ENCODE peak calls at places on chromosome 18, in five cellular contexts. N is CD4-positive, alpha-beta memory T cell; A is astrocyte; Z is AG09309; X is Caco-2. F is an unnamed sample.

GRCh38 chr18:78540636-78541400 is 438.8 kb upstream of the SALL3 start:
- DNase-seq in X (no peak), N (no peak), A (no peak), Z (no peak), F (no peak)

GRCh38 chr18:79510731-79511141 is 115.0 kb downstream of the NFATC1 start:
- DNase-seq in Z (no peak), A (no peak), N (no peak), X (no peak), F (no peak)

GRCh38 chr18:63689064-63689463 is 13.7 kb upstream of the SERPINB11 start:
- DNase-seq in A (no peak), N (no peak), X (no peak), Z (no peak), F (no peak)

GRCh38 chr18:36302676-36303075 is 5.2 kb downstream of the FHOD3 start:
- DNase-seq in X (no peak), A (peak), Z (no peak), N (no peak), F (no peak)

GRCh38 chr18:73662440-73662839 is 485.2 kb downstream of the FBXO15 start:
- DNase-seq in N (no peak), Z (no peak), X (no peak), A (no peak), F (no peak)

GRCh38 chr18:30527917-30528316 is 514.6 kb downstream of the DSC3 start:
- DNase-seq in N (no peak), A (no peak), Z (no peak), X (no peak), F (no peak)

GRCh38 chr18:56200381-56200831 is 438.0 kb downstream of the TXNL1 start:
- DNase-seq in X (no peak), Z (no peak), A (peak), N (no peak), F (no peak)

GRCh38 chr18:79208882-79209281 is 139.7 kb downstream of the ATP9B start:
- DNase-seq in X (no peak), A (no peak), N (no peak), Z (no peak), F (no peak)

GRCh38 chr18:67672142-67672541 is 155.6 kb upstream of the DSEL start:
- DNase-seq in Z (no peak), N (no peak), A (peak), X (no peak), F (no peak)

GRCh38 chr18:49849331-49850217 is 36.2 kb upstream of the ACAA2 start:
- DNase-seq in A (peak), X (peak), N (no peak), Z (peak), F (peak)

GRCh38 chr18:48161911-48162698 is 231.6 kb upstream of the SMAD2 start:
- DNase-seq in X (no peak), Z (no peak), A (no peak), N (no peak), F (no peak)

DNA sequence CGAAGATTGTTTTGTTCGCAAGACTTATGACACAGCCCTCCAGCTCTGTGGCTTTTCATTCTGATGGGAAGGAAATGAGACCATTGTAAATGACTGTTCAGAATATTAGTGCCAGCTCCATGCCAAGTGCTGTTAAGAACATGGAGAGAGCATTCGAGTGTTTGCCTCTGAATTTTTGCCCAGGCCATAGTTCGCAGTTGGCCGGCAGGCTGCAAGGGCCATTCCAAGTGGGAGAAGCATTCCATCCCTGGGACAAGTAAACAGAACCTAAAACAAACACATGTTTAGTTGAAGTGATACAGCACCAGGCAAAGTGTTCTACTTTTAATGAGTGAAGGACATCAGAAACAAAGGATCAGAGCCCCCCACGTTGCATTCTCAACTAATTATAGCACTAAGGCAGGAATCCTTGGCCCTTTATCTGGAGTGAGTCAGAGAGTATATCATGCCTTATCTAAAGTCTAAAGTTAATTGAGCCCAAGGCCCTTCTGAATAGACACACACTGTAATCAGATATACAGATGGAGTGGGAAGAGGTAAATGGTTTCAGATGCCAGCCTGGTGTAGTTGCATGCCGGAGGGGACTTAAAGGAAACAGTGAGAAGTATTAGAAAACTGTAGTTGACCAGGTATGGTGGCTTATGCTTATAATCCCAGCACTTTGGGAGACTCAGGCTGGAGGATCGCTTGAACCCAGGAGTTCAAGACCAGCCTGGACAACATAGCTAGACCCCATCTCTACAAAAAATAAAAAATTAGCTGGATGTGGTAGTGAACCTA is 53.3 kb downstream of the NEDD4L start:
- DNase-seq in A (peak), X (peak), Z (no peak), N (no peak), F (no peak)
- H3K4me3 ChIP-seq in A (no peak), X (no peak), Z (no peak), N (no peak), F (no peak)

DNA sequence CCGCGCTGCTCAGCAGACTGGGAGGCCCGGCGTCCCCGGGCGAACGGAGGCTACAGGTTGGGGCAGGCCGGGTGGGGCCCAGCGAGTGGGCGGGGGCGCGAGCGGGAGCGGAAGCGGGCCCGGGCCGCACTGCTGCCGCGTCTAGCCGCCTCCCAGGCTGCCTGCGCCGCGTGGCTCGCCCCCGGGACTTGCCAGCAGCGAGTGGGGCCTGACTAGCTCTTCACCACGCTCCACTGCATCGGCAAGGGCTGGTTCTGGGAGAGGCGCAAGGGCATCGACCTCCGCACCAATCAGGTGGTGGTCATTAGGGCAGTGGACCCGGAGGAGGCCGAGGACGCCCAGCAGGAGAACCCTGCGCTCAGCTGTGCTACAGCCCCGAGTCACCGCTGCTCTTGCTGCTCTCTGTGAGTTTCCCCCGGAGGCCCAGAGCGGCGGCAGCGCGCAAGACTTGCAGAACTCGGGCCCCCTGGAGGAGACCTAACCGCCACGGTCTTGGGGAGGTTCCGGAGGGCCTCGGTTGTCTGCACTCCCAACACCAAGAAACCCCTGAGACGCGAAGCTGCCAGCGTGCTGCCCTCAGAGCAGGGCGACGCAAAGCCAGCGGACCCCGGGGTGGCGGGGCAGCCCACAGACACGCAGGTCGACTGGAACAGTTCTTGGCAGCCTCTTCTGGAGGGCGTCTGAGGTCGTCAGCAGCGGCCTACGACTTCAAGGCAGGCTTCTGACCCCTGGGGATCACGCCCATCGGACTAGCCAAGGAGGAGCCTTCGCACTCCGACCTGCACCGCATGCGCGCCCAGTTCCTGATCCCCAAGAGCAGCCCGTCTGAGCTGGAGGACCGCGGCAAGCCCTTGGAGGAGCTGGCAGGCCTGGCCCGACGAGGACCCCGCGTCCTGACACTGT is 27.2 kb upstream of the PTPN2 start:
- DNase-seq in A (peak), X (no peak), Z (no peak), N (peak), F (no peak)
- H3K4me3 ChIP-seq in A (peak), X (no peak), Z (no peak), N (no peak), F (no peak)

DNA sequence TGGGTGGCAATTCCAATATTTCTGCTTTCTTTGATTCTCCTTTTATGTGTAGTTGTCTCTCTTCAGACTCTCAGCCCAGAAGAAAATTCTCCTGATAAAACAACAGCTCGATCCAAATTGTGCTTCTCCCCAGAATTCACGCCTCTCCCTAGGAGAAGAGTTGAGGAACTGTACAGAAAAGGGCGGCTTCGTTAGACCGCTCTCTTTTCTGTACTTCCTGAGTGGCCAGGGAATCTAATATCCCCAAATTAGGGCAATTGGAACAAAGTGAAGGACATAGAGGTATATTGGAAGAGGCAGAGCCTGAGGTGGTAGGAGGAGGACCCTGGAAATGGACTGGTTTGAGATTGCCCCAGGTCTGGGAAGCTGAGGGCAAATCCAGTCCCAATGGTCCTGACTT is 5.6 kb downstream of the ADCYAP1 start:
- DNase-seq in Z (no peak), N (no peak), A (no peak), X (no peak), F (no peak)
- H3K4me3 ChIP-seq in Z (no peak), N (no peak), A (no peak), X (no peak), F (no peak)

GRCh38 chr18:35172009-35172408 is 68.8 kb upstream of the ZNF397 start:
- DNase-seq in N (no peak), Z (no peak), A (no peak), X (no peak), F (no peak)

GRCh38 chr18:35176925-35177324 is 63.9 kb upstream of the ZNF397 start:
- DNase-seq in X (no peak), N (no peak), A (no peak), Z (no peak), F (no peak)

GRCh38 chr18:35172451-35173035 is 68.3 kb upstream of the ZNF397 start:
- DNase-seq in A (no peak), Z (no peak), X (no peak), N (no peak), F (no peak)

GRCh38 chr18:35171315-35171987 is 69.4 kb upstream of the ZNF397 start:
- DNase-seq in A (no peak), Z (no peak), X (no peak), N (no peak), F (no peak)

DNA sequence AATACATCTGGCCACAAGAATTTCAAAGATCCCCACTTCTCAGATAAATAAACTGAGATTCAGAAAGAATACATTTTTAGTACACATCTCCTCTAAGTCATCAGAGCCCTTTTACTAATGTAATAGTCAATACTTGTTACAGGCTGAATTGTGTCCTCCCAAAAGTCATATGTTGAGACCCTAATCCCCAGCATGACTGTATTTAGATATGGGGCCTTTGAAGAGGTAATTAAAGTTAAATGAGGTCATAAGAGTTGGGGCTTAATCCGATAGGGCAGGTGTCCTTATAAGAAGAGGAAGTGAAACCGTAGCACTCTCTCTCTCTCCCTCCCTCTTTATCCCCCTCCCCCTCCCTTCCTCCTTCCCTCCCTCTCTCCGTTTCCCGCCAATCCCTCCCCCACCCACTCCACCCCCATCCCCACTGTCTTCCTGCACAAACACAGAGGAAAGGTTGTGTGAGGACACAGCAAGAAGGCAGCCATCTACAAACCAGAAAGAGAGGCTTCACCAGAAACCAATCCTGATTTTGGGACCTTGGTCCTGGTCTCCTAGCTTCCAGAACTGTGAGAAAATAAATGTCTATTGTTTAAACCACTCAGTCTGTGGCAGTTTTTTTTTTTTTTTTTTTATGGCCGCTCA is 66.6 kb upstream of the ZNF397 start:
- DNase-seq in A (no peak), N (no peak), Z (no peak), X (no peak), F (peak)
- H3K4me3 ChIP-seq in A (no peak), N (no peak), Z (no peak), X (no peak), F (no peak)

DNA sequence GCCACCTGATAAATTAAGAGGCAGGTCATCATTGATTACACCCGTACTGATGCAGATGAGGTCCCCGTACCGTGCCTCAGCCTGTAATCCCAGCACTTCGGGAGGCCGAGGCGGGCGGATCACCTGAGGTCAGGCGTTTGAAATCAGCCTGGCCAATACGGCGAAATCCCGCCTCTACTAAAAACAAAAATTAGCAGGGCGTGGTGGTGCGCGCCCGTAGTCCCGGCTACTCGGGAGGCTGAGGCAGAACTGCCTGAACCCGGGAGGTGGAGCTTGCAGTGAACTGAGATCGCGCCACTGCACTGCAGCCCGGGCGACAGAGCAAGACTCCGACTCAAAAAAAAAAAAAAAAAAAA is 683 bp upstream of the ENOSF1 start:
- DNase-seq in Z (no peak), A (no peak), X (no peak), N (peak), F (no peak)
- H3K4me3 ChIP-seq in Z (no peak), A (no peak), X (no peak), N (no peak), F (no peak)

DNA sequence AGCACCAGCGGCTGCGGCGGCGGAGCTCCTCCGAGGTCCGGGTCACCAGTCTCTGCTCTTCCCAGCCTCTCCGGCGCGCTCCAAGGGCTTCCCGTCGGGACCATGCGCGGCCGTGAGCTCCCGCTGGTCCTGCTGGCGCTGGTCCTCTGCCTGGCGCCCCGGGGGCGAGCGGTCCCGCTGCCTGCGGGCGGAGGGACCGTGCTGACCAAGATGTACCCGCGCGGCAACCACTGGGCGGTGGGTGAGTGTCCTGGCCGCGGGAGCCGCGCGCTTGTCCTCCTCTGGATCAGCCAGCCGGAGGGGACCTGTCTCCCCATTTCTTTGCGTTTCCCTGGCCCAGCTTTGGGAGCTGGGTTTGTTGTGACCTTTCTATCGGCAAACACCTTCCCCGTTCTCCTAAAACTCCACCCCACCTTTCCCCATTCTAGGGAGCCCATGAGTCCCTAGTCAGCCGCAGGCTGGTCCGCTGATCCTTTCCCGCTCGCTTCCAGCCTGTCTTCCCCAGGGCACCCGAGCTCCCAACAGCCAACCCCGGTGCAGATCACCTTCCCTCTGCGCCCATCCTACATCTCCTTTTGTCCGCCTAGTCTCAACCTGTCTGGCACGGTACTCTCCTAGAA is 316 bp downstream of the GRP start:
- DNase-seq in N (no peak), X (no peak), Z (no peak), A (no peak), F (no peak)
- H3K4me3 ChIP-seq in N (no peak), X (no peak), Z (peak), A (no peak), F (no peak)

DNA sequence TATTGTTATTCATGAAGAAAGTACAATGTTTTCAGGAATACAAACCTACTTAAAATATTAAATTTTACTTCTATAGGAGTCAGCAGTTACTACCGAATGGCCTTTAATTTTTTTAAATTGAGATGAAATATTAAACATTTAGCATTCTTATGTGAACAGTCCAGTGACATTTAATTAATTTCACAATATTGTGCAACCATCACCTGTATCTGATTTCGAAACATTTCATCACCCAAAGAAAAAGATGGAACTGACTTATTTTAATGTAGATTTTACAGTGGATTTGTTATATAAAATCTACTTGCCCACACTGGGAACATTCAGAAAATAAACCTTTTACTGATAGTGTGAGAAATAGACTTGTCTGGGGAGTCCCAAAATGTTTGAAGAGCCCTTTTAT is 585.2 kb upstream of the LINC00305 start:
- DNase-seq in X (no peak), Z (no peak), A (no peak), N (no peak), F (no peak)
- H3K4me3 ChIP-seq in X (no peak), Z (no peak), A (no peak), N (no peak), F (no peak)

F was measured in K562.